ENCODE peak calls at places on chromosomes 13 and 19, in ten cellular contexts. One of them, this sample, is unnamed. For H3K79me2 and H3K4me1, the result is how much of the 10 kb centered on the place peaks cover.

GRCh38 chr13:98422046-98422445 is 154.9 kb downstream of the STK24 start:
- DNase-seq in H9: no peak
- DNase-seq in neural progenitor cell: no peak
- DNase-seq in HepG2: no peak
- DNase-seq in PC-9: no peak
- DNase-seq in mammary epithelial cell: no peak
- DNase-seq in GM23338: no peak
- DNase-seq in hepatocyte: no peak
- DNase-seq in PC-3: no peak
- DNase-seq in SK-N-SH: no peak
- DNase-seq in this sample: no peak

GRCh38 chr13:113791226-113791625 is 32.2 kb downstream of the TMEM255B start:
- DNase-seq in H9: no peak
- DNase-seq in neural progenitor cell: no peak
- DNase-seq in HepG2: no peak
- DNase-seq in PC-9: no peak
- DNase-seq in mammary epithelial cell: no peak
- DNase-seq in GM23338: no peak
- DNase-seq in hepatocyte: no peak
- DNase-seq in PC-3: no peak
- DNase-seq in SK-N-SH: no peak
- DNase-seq in this sample: peak

GRCh38 chr13:113840541-113841354 is 23.1 kb downstream of the GAS6 start:
- DNase-seq in H9: no peak
- DNase-seq in neural progenitor cell: no peak
- DNase-seq in HepG2: no peak
- DNase-seq in PC-9: no peak
- DNase-seq in mammary epithelial cell: no peak
- DNase-seq in GM23338: no peak
- DNase-seq in hepatocyte: no peak
- DNase-seq in PC-3: no peak
- DNase-seq in SK-N-SH: no peak
- DNase-seq in this sample: no peak

GRCh38 chr19:6838062-6838655 is 49.2 kb upstream of the ADGRE1 start:
- DNase-seq in H9: no peak
- DNase-seq in neural progenitor cell: no peak
- DNase-seq in HepG2: no peak
- DNase-seq in PC-9: no peak
- DNase-seq in mammary epithelial cell: no peak
- DNase-seq in GM23338: no peak
- DNase-seq in hepatocyte: no peak
- DNase-seq in PC-3: no peak
- DNase-seq in SK-N-SH: no peak
- DNase-seq in this sample: no peak

GRCh38 chr19:23283925-23284324 is 33.7 kb upstream of the ZNF724 start:
- DNase-seq in H9: peak
- DNase-seq in neural progenitor cell: peak
- DNase-seq in HepG2: peak
- DNase-seq in PC-9: peak
- DNase-seq in mammary epithelial cell: no peak
- DNase-seq in GM23338: peak
- DNase-seq in hepatocyte: peak
- DNase-seq in PC-3: peak
- DNase-seq in SK-N-SH: peak
- DNase-seq in this sample: no peak

GRCh38 chr13:46386996-46387851 is at the start of gene RUBCNL:
- DNase-seq in H9: peak
- DNase-seq in neural progenitor cell: peak
- DNase-seq in HepG2: no peak
- DNase-seq in PC-9: peak
- DNase-seq in mammary epithelial cell: peak
- DNase-seq in GM23338: peak
- DNase-seq in hepatocyte: peak
- DNase-seq in PC-3: peak
- DNase-seq in SK-N-SH: peak
- DNase-seq in this sample: peak

GRCh38 chr13:49791214-49791752 is 1.2 kb downstream of the KPNA3 start:
- DNase-seq in H9: no peak
- DNase-seq in neural progenitor cell: peak
- DNase-seq in HepG2: peak
- DNase-seq in PC-9: peak
- DNase-seq in mammary epithelial cell: peak
- DNase-seq in GM23338: peak
- DNase-seq in hepatocyte: peak
- DNase-seq in PC-3: peak
- DNase-seq in SK-N-SH: peak
- DNase-seq in this sample: no peak

GRCh38 chr19:34224996-34225658 is 29.2 kb upstream of the GARRE1 start:
- DNase-seq in H9: no peak
- DNase-seq in neural progenitor cell: no peak
- DNase-seq in HepG2: no peak
- DNase-seq in PC-9: no peak
- DNase-seq in mammary epithelial cell: peak
- DNase-seq in GM23338: peak
- DNase-seq in hepatocyte: no peak
- DNase-seq in PC-3: peak
- DNase-seq in SK-N-SH: no peak
- DNase-seq in this sample: no peak

GRCh38 chr19:17671906-17672305 is 16.2 kb downstream of the UNC13A start:
- DNase-seq in H9: peak
- DNase-seq in neural progenitor cell: peak
- DNase-seq in HepG2: peak
- DNase-seq in PC-9: peak
- DNase-seq in mammary epithelial cell: peak
- DNase-seq in GM23338: peak
- DNase-seq in hepatocyte: no peak
- DNase-seq in PC-3: peak
- DNase-seq in SK-N-SH: peak
- DNase-seq in this sample: peak

GRCh38 chr13:110424596-110425443 is 117.7 kb downstream of the COL4A2 start:
- DNase-seq in H9: no peak
- DNase-seq in neural progenitor cell: no peak
- DNase-seq in HepG2: no peak
- DNase-seq in PC-9: no peak
- DNase-seq in mammary epithelial cell: no peak
- DNase-seq in GM23338: no peak
- DNase-seq in hepatocyte: peak
- DNase-seq in PC-3: no peak
- DNase-seq in SK-N-SH: no peak
- DNase-seq in this sample: no peak

GRCh38 chr19:35362261-35363000 is 4.2 kb downstream of the FFAR3 start:
- DNase-seq in H9: no peak
- DNase-seq in neural progenitor cell: no peak
- DNase-seq in HepG2: no peak
- DNase-seq in PC-9: no peak
- DNase-seq in mammary epithelial cell: no peak
- DNase-seq in GM23338: no peak
- DNase-seq in hepatocyte: no peak
- DNase-seq in PC-3: no peak
- DNase-seq in SK-N-SH: no peak
- DNase-seq in this sample: no peak

GRCh38 chr13:111302045-111302722 is 18.3 kb upstream of the TEX29 start:
- DNase-seq in H9: no peak
- DNase-seq in neural progenitor cell: no peak
- DNase-seq in HepG2: no peak
- DNase-seq in PC-9: no peak
- DNase-seq in mammary epithelial cell: no peak
- DNase-seq in GM23338: no peak
- DNase-seq in hepatocyte: no peak
- DNase-seq in PC-3: no peak
- DNase-seq in SK-N-SH: no peak
- DNase-seq in this sample: no peak

GRCh38 chr13:50676602-50677001 is 166.9 kb downstream of the DLEU7 start:
- DNase-seq in H9: no peak
- DNase-seq in neural progenitor cell: no peak
- DNase-seq in HepG2: no peak
- DNase-seq in PC-9: peak
- DNase-seq in mammary epithelial cell: peak
- DNase-seq in GM23338: no peak
- DNase-seq in hepatocyte: peak
- DNase-seq in PC-3: peak
- DNase-seq in SK-N-SH: no peak
- DNase-seq in this sample: no peak

GRCh38 chr19:14322889-14323463 is 58.3 kb upstream of the ADGRE5 start:
- DNase-seq in H9: no peak
- DNase-seq in neural progenitor cell: no peak
- DNase-seq in HepG2: no peak
- DNase-seq in PC-9: no peak
- DNase-seq in mammary epithelial cell: no peak
- DNase-seq in GM23338: no peak
- DNase-seq in hepatocyte: no peak
- DNase-seq in PC-3: no peak
- DNase-seq in SK-N-SH: no peak
- DNase-seq in this sample: no peak

GRCh38 chr19:34733266-34733825 is 697 bp upstream of the ZNF181 start:
- DNase-seq in H9: peak
- DNase-seq in neural progenitor cell: peak
- DNase-seq in HepG2: peak
- DNase-seq in PC-9: no peak
- DNase-seq in mammary epithelial cell: no peak
- DNase-seq in GM23338: peak
- DNase-seq in hepatocyte: peak
- DNase-seq in PC-3: no peak
- DNase-seq in SK-N-SH: peak
- DNase-seq in this sample: peak

DNA sequence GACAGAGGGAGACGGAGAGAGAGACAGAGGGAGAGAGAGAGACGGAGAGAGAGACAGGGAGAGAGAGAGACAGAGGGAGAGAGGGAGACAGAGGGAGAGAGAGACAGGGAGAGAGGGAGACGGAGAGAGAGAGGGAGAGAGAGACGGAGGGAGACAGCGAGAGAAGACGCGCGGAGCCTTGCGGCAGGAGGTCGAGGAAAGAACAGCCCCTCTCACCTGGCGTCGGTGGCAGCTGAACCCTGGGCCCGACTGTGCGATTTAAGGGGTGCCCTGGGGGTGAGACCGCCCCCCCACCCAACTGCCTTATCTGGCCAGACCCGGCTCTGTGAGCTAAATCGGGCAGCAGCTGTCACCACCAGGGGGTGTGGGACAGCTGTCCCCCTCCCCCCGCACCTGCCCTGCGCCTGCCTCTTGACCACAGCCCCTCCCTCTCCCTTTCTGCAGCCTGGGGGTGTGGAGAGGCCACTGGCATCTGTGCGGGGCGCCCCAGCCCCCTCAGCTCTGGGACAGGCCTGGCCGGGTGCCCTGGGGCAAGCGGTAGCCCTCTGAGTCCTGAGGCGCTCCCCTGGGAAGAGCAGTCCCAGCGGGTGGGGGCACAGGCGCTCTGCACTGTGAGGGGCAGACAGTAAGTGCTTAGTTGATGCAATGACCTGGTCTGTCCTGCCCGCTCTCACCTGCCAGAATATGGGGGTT is 10.8 kb downstream of the JOSD2 start:
- DNase-seq in H9: peak
- DNase-seq in neural progenitor cell: peak
- DNase-seq in HepG2: no peak
- DNase-seq in PC-9: no peak
- DNase-seq in mammary epithelial cell: no peak
- DNase-seq in GM23338: peak
- DNase-seq in hepatocyte: peak
- DNase-seq in PC-3: no peak
- DNase-seq in SK-N-SH: peak
- DNase-seq in this sample: no peak
- TF ChIP-seq CTCF in H9: peak
- TF ChIP-seq CTCF in neural progenitor cell: peak
- TF ChIP-seq CTCF in HepG2: peak
- TF ChIP-seq CTCF in PC-9: no peak
- TF ChIP-seq CTCF in mammary epithelial cell: no peak
- TF ChIP-seq CTCF in GM23338: peak
- TF ChIP-seq CTCF in hepatocyte: peak
- TF ChIP-seq CTCF in PC-3: peak
- TF ChIP-seq CTCF in SK-N-SH: peak
- TF ChIP-seq CTCF in this sample: no peak

GRCh38 chr19:40272261-40272660 is 12.9 kb downstream of the AKT2 start:
- DNase-seq in H9: no peak
- DNase-seq in neural progenitor cell: no peak
- DNase-seq in HepG2: no peak
- DNase-seq in PC-9: no peak
- DNase-seq in mammary epithelial cell: no peak
- DNase-seq in GM23338: no peak
- DNase-seq in hepatocyte: no peak
- DNase-seq in PC-3: no peak
- DNase-seq in SK-N-SH: no peak
- DNase-seq in this sample: no peak
- H3K79me2 ChIP-seq in H9: under half
- H3K79me2 ChIP-seq in neural progenitor cell: half or more
- H3K79me2 ChIP-seq in HepG2: half or more
- H3K79me2 ChIP-seq in PC-9: half or more
- H3K79me2 ChIP-seq in mammary epithelial cell: half or more
- H3K79me2 ChIP-seq in GM23338: half or more
- H3K79me2 ChIP-seq in hepatocyte: half or more
- H3K79me2 ChIP-seq in PC-3: half or more
- H3K79me2 ChIP-seq in SK-N-SH: half or more
- H3K79me2 ChIP-seq in this sample: half or more

DNA sequence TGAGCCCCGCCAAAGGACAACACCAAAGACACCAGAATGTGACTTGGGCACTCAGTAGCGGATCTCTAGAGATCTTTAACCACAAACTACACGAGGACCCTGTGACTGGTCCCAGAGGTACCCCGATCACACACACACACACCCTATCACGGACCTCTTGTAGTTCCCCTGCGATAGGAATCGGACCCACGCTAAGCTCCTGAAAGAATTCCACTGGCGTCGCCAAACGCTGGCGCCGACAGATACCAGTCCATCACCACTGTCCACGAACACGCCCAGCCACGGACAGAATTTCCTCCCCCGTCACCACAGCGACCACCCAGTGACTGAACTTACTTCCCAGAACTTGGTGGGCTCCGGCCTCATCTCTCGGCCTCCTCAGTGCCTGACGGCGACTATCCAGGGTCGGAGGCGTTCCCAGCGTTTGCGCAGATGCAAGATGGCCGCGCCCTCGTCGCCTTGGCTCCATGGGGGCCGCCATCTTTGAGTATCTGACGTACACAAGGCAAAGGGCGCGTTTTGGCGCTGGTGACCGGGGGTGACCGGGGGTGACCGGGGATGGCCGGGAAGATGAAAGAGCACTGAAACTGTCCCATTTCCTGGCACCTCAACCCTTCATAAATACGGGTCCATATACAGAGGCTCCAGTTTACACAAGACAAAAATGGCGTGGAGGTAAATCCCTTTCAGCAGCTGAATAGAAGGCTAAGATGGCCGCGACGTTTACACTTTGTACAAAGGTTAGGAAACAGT is at the start of gene ZNF615:
- DNase-seq in H9: peak
- DNase-seq in neural progenitor cell: peak
- DNase-seq in HepG2: peak
- DNase-seq in PC-9: peak
- DNase-seq in mammary epithelial cell: peak
- DNase-seq in GM23338: peak
- DNase-seq in hepatocyte: peak
- DNase-seq in PC-3: peak
- DNase-seq in SK-N-SH: peak
- DNase-seq in this sample: peak
- H3K4me1 ChIP-seq in H9: under half
- H3K4me1 ChIP-seq in neural progenitor cell: under half
- H3K4me1 ChIP-seq in HepG2: under half
- H3K4me1 ChIP-seq in PC-9: under half
- H3K4me1 ChIP-seq in mammary epithelial cell: under half
- H3K4me1 ChIP-seq in GM23338: under half
- H3K4me1 ChIP-seq in hepatocyte: under half
- H3K4me1 ChIP-seq in PC-3: under half
- H3K4me1 ChIP-seq in SK-N-SH: under half
- H3K4me1 ChIP-seq in this sample: under half

GRCh38 chr19:55704494-55705245 is 29.6 kb downstream of the EPN1 start:
- DNase-seq in H9: no peak
- DNase-seq in neural progenitor cell: no peak
- DNase-seq in HepG2: no peak
- DNase-seq in PC-9: no peak
- DNase-seq in mammary epithelial cell: no peak
- DNase-seq in GM23338: peak
- DNase-seq in hepatocyte: no peak
- DNase-seq in PC-3: no peak
- DNase-seq in SK-N-SH: no peak
- DNase-seq in this sample: peak
- TF ChIP-seq CTCF in H9: peak
- TF ChIP-seq CTCF in neural progenitor cell: no peak
- TF ChIP-seq CTCF in HepG2: peak
- TF ChIP-seq CTCF in PC-9: no peak
- TF ChIP-seq CTCF in mammary epithelial cell: no peak
- TF ChIP-seq CTCF in GM23338: peak
- TF ChIP-seq CTCF in hepatocyte: no peak
- TF ChIP-seq CTCF in PC-3: peak
- TF ChIP-seq CTCF in SK-N-SH: no peak
- TF ChIP-seq CTCF in this sample: no peak

This sample was measured in osteoblast.